ENCODE peak calls at places on chromosomes 6 and 20, in four cellular contexts. H, K, M and N are unnamed samples.

GRCh38 chr6:167559675-167560479 is 235.0 kb downstream of the TTLL2 start:
- DNase-seq in M (no peak), H (peak; percentile 39), K (no peak), N (no peak)

GRCh38 chr6:41705996-41706835 is 29.2 kb downstream of the TFEB start:
- DNase-seq in M (peak; percentile 64), K (peak; percentile 95), H (peak; percentile 77), N (peak; percentile 98)

GRCh38 chr6:156777866-156778614 is 862 bp downstream of the ARID1B start:
- DNase-seq in M (peak; percentile 41), H (peak; percentile 70), K (peak; percentile 78), N (peak; percentile 93)

GRCh38 chr6:683742-684440 is 9.0 kb downstream of the EXOC2 start:
- DNase-seq in H (peak; percentile 83), M (peak; percentile 62), K (no peak), N (peak; percentile 79)

GRCh38 chr6:113732384-113732966 is 124.7 kb upstream of the MARCKS start:
- DNase-seq in H (peak; percentile 80), M (peak; percentile 46), K (no peak), N (peak; percentile 22)

GRCh38 chr6:134436281-134436815 is 118.4 kb upstream of the SGK1 start:
- DNase-seq in K (peak; percentile 80), H (no peak), M (peak; percentile 99), N (peak; percentile 86)

GRCh38 chr20:55160022-55160421 is 684.6 kb downstream of the DOK5 start:
- DNase-seq in K (no peak), H (peak; percentile 11), M (peak; percentile 80), N (no peak)

GRCh38 chr6:115551510-115551909 is 509.2 kb downstream of the FRK start:
- DNase-seq in H (no peak), K (no peak), M (no peak), N (no peak)

GRCh38 chr6:147347882-147348214 is 143.6 kb downstream of the STXBP5 start:
- DNase-seq in H (no peak), K (no peak), M (no peak), N (no peak)

GRCh38 chr6:99334526-99335127 is 14.8 kb downstream of the FAXC start:
- DNase-seq in H (peak; percentile 66), K (peak; percentile 77), M (peak; percentile 63), N (peak; percentile 88)

GRCh38 chr6:34791842-34792604 is at the start of gene BLTP3A:
- DNase-seq in K (peak; percentile 91), M (peak; percentile 49), H (peak; percentile 93), N (peak; percentile 98)
- TF ChIP-seq CTCF in K (peak; percentile 12), M (no peak), H (no peak), N (no peak)

GRCh38 chr20:20204326-20204725 is 152.0 kb downstream of the CFAP61 start:
- DNase-seq in M (no peak), K (no peak), H (no peak), N (no peak)
- TF ChIP-seq CTCF in M (no peak), K (no peak), H (no peak), N (no peak)

GRCh38 chr20:46791722-46792416 is 82.4 kb downstream of the SLC2A10 start:
- DNase-seq in K (no peak), M (no peak), H (no peak), N (no peak)
- TF ChIP-seq CTCF in K (no peak), M (no peak), H (no peak), N (no peak)

GRCh38 chr6:127968394-127968793 is 67.5 kb upstream of the THEMIS start:
- DNase-seq in H (no peak), K (no peak), M (no peak), N (no peak)
- TF ChIP-seq CTCF in H (no peak), K (no peak), M (no peak), N (peak; percentile 22)

GRCh38 chr20:10609276-10609675 is 64.5 kb downstream of the JAG1 start:
- DNase-seq in M (peak; percentile 87), K (no peak), H (no peak), N (peak; percentile 49)

GRCh38 chr20:10610266-10610665 is 63.5 kb downstream of the JAG1 start:
- DNase-seq in M (no peak), K (no peak), H (no peak), N (no peak)

GRCh38 chr20:10609726-10610125 is 64.1 kb downstream of the JAG1 start:
- DNase-seq in M (peak; percentile 14), H (no peak), K (no peak), N (no peak)

GRCh38 chr20:10613911-10614310 is 59.9 kb downstream of the JAG1 start:
- DNase-seq in K (no peak), M (no peak), H (no peak), N (no peak)

DNA sequence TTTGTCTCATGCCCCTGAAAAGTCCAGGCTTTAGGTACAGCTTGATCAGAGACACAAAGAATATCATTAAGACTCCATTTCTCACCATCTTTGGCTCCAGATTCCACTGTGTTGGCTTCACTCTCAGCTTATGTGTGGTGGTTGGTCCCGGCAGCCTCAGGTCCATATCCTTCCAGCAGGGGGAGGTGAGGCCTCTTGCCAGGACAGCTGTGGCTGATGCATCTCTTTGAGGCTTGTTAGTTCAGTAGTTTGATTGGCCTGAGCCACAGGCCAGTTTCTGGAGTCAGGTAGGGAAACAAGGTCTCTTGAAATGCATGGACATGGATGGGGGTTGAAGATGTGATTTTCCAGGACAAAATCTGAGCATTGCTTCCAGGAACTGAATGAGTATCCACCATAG is 62.4 kb downstream of the JAG1 start:
- DNase-seq in M (peak; percentile 73), K (peak; percentile 62), H (peak; percentile 75), N (peak; percentile 55)
- TF ChIP-seq CTCF in M (peak; percentile 62), K (peak; percentile 54), H (peak; percentile 75), N (peak; percentile 70)